ENCODE peak calls at places on chromosomes 16 and 17, in five cellular contexts. X is heart left ventricle, B is upper lobe of right lung, U is heart right ventricle, Q is IMR-90. R is an unnamed sample. For H3K4me1, the result is how much of the 10 kb centered on the place peaks cover.

GRCh38 chr17:41865596-41865893 is 322 bp upstream of the KLHL11 start:
- DNase-seq in X (no peak), B (no peak), U (no peak), Q (no peak), R (no peak)

GRCh38 chr16:10349851-10350250 is 36.0 kb upstream of the ATF7IP2 start:
- DNase-seq in X (no peak), B (peak), U (no peak), Q (no peak), R (no peak)

GRCh38 chr16:81817789-81818304 is 38.8 kb downstream of the PLCG2 start:
- DNase-seq in X (no peak), B (no peak), U (no peak), Q (no peak), R (no peak)

GRCh38 chr16:85200471-85201278 is 88.4 kb upstream of the CIBAR2 start:
- DNase-seq in X (no peak), B (no peak), U (no peak), Q (no peak), R (peak)

GRCh38 chr16:86668136-86668535 is 89.8 kb downstream of the FOXL1 start:
- DNase-seq in X (no peak), B (no peak), U (no peak), Q (peak), R (no peak)

GRCh38 chr16:86063696-86064405 is 164.9 kb downstream of the IRF8 start:
- DNase-seq in X (no peak), B (no peak), U (no peak), Q (no peak), R (no peak)

GRCh38 chr16:11563493-11564040 is 23.2 kb downstream of the LITAF start:
- DNase-seq in X (no peak), B (no peak), U (no peak), Q (no peak), R (no peak)

GRCh38 chr17:32783602-32784001 is 93.3 kb downstream of the MYO1D start:
- DNase-seq in X (no peak), B (no peak), U (no peak), Q (peak), R (no peak)

GRCh38 chr17:17741346-17742023 is 60.2 kb downstream of the RAI1 start:
- DNase-seq in X (no peak), B (no peak), U (no peak), Q (no peak), R (no peak)

GRCh38 chr17:82385559-82386255 is 14.1 kb downstream of the UTS2R start:
- DNase-seq in X (no peak), B (no peak), U (no peak), Q (no peak), R (peak)

GRCh38 chr16:49596699-49597291 is 223.2 kb downstream of the C16orf78 start:
- DNase-seq in X (no peak), B (no peak), U (no peak), Q (no peak), R (no peak)

GRCh38 chr16:82156761-82157654 is 13.0 kb downstream of the MPHOSPH6 start:
- DNase-seq in X (no peak), B (no peak), U (no peak), Q (peak), R (no peak)

GRCh38 chr17:63431939-63432804 is 13.9 kb downstream of the CYB561 start:
- DNase-seq in X (no peak), B (peak), U (no peak), Q (peak), R (no peak)

GRCh38 chr17:75914643-75915265 is 10.1 kb upstream of the MRPL38 start:
- DNase-seq in X (no peak), B (no peak), U (no peak), Q (no peak), R (no peak)

GRCh38 chr16:72588554-72588953 is 416.6 kb upstream of the PMFBP1 start:
- DNase-seq in X (no peak), B (no peak), U (no peak), Q (peak), R (no peak)

GRCh38 chr17:7014261-7014994 is 2.0 kb downstream of the RNASEK start:
- DNase-seq in X (peak), B (peak), U (peak), Q (peak), R (peak)
- H3K4me1 ChIP-seq in X (under half), B (half or more), U (half or more), Q (under half), R (under half)

DNA sequence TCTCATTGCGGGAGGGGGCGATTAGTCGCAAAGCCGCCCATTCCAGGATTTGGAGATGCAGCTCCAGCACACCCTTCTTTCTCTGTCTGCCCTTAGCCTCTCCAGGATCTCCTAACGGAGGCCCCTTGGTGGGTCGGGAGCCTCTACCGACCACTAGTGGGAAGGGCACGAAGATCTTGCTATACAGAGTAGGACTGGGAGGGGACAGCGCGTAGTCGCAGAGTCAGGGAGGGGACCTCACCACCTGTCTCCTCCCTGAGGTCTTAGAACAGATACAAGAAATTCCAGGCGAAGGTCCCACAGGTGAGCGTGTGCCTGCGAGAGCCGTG is 569 bp upstream of the SMTNL2 start:
- DNase-seq in X (peak), B (no peak), U (no peak), Q (no peak), R (no peak)
- H3K4me3 ChIP-seq in X (peak), B (peak), U (peak), Q (no peak), R (peak)

DNA sequence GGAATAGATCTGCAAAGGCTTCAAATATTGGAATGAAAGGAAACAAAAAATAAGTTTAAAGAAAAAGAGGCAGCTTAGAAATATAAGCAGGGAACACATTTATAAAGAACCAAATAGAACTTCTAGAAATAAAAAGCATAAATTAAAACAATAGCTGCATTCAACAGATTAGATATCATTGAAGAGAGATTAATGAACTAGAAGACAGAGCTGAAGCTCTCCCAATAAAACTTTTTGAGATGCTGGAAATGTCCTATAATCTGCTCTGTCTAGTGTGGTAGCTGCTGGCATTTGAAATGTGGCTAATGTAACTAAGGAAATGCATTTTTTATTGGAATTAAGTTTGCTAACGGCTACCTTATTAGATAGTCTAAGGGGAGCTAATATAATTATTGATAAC is 115.6 kb downstream of the MAP2K4 start:
- DNase-seq in X (no peak), B (no peak), U (no peak), Q (no peak), R (no peak)
- H3K4me1 ChIP-seq in X (under half), B (under half), U (under half), Q (under half), R (under half)

GRCh38 chr16:2467301-2468141 is 3.6 kb upstream of the NTN3 start:
- DNase-seq in X (peak), B (peak), U (peak), Q (peak), R (peak)
- H3K4me3 ChIP-seq in X (peak), B (peak), U (peak), Q (peak), R (peak)

GRCh38 chr17:65022751-65023421 is 33.7 kb downstream of the GNA13 start:
- DNase-seq in X (no peak), B (no peak), U (no peak), Q (peak), R (no peak)
- H3K4me1 ChIP-seq in X (under half), B (half or more), U (under half), Q (under half), R (under half)

DNA sequence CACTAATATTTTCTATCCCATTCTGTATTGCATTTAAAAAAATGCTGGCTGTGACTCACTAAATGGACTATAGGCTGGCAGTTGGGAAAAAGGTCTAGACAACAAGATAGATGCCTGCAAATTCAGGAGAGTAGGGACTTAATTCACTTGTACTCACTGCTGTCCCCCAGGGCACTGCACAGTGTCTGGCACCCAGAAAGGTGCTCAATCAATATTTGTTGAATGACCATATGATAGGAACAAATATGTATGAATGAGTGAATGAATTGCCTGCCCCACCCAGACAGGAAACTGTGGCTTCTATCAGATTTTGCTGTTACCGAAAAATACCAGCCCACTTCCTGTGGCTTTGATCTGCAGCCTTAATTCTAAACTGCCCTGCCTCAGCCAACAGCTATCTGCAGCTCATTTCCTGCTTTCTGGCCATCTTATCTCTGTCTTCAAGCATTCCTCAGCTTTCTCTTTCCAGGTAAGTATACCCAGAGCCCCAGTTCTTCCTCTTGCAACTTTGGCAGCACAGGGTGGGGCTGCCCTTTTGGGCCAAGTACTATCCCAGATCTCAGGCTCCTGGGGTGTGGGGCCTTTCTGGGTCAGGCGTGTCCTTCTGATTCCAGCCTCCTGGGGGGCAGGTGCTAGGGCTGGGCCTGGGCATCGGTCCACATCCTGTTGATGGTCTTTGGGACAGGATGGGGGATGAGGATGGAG is 15.3 kb upstream of the TNS4 start:
- DNase-seq in X (no peak), B (peak), U (no peak), Q (no peak), R (no peak)
- H3K4me3 ChIP-seq in X (no peak), B (no peak), U (no peak), Q (no peak), R (no peak)

GRCh38 chr16:55364811-55365210 is 40.8 kb downstream of the IRX6 start:
- DNase-seq in X (no peak), B (no peak), U (no peak), Q (no peak), R (no peak)
- H3K4me1 ChIP-seq in X (under half), B (under half), U (under half), Q (under half), R (under half)